ENCODE peak calls at places on chromosomes 3 and 15, in eight cellular contexts. One of them, this sample, is unnamed. For H3K27me3, the result is how much of the 10 kb centered on the place peaks cover.

GRCh38 chr3:101725192-101725889 is 927 bp downstream of the CEP97 start:
- DNase-seq in endothelial cell of umbilical vein: peak
- DNase-seq in right cardiac atrium: peak
- DNase-seq in MM.1S: peak
- DNase-seq in uterus: peak
- DNase-seq in spleen: peak
- DNase-seq in SJSA1: peak
- DNase-seq in neural progenitor cell: peak
- DNase-seq in this sample: no peak

GRCh38 chr3:46087871-46088270 is 60.6 kb upstream of the XCR1 start:
- DNase-seq in right cardiac atrium: no peak
- DNase-seq in endothelial cell of umbilical vein: no peak
- DNase-seq in uterus: no peak
- DNase-seq in spleen: no peak
- DNase-seq in MM.1S: peak
- DNase-seq in neural progenitor cell: no peak
- DNase-seq in SJSA1: peak
- DNase-seq in this sample: no peak

GRCh38 chr3:16061491-16061890 is 113.0 kb upstream of the GALNT15 start:
- DNase-seq in uterus: no peak
- DNase-seq in neural progenitor cell: no peak
- DNase-seq in spleen: no peak
- DNase-seq in MM.1S: no peak
- DNase-seq in endothelial cell of umbilical vein: no peak
- DNase-seq in right cardiac atrium: no peak
- DNase-seq in SJSA1: no peak
- DNase-seq in this sample: no peak

GRCh38 chr15:76967067-76967466 is 27.9 kb upstream of the PSTPIP1 start:
- DNase-seq in MM.1S: no peak
- DNase-seq in endothelial cell of umbilical vein: peak
- DNase-seq in SJSA1: no peak
- DNase-seq in spleen: no peak
- DNase-seq in neural progenitor cell: no peak
- DNase-seq in uterus: no peak
- DNase-seq in right cardiac atrium: no peak
- DNase-seq in this sample: no peak

GRCh38 chr15:36458406-36458805 is 121.0 kb upstream of the CDIN1 start:
- DNase-seq in SJSA1: no peak
- DNase-seq in endothelial cell of umbilical vein: no peak
- DNase-seq in spleen: no peak
- DNase-seq in MM.1S: no peak
- DNase-seq in uterus: no peak
- DNase-seq in right cardiac atrium: no peak
- DNase-seq in neural progenitor cell: no peak
- DNase-seq in this sample: no peak

GRCh38 chr15:74461847-74462511 is 1.0 kb upstream of the UBL7 start:
- DNase-seq in neural progenitor cell: peak
- DNase-seq in right cardiac atrium: no peak
- DNase-seq in uterus: no peak
- DNase-seq in spleen: no peak
- DNase-seq in endothelial cell of umbilical vein: peak
- DNase-seq in SJSA1: no peak
- DNase-seq in MM.1S: no peak
- DNase-seq in this sample: no peak

GRCh38 chr3:160210799-160211221 is 14.4 kb upstream of the C3orf80 start:
- DNase-seq in MM.1S: peak
- DNase-seq in uterus: no peak
- DNase-seq in neural progenitor cell: no peak
- DNase-seq in right cardiac atrium: no peak
- DNase-seq in SJSA1: peak
- DNase-seq in endothelial cell of umbilical vein: peak
- DNase-seq in spleen: no peak
- DNase-seq in this sample: peak

GRCh38 chr3:178513539-178514410 is 22.5 kb upstream of the KCNMB2 start:
- DNase-seq in SJSA1: no peak
- DNase-seq in uterus: no peak
- DNase-seq in MM.1S: peak
- DNase-seq in neural progenitor cell: no peak
- DNase-seq in spleen: no peak
- DNase-seq in endothelial cell of umbilical vein: peak
- DNase-seq in right cardiac atrium: no peak
- DNase-seq in this sample: no peak

GRCh38 chr3:59968510-59968909 is 918.7 kb upstream of the CFAP20DC start:
- DNase-seq in endothelial cell of umbilical vein: no peak
- DNase-seq in right cardiac atrium: no peak
- DNase-seq in spleen: no peak
- DNase-seq in SJSA1: no peak
- DNase-seq in MM.1S: no peak
- DNase-seq in uterus: no peak
- DNase-seq in neural progenitor cell: no peak
- DNase-seq in this sample: no peak

GRCh38 chr3:59970796-59971195 is 921.0 kb upstream of the CFAP20DC start:
- DNase-seq in MM.1S: no peak
- DNase-seq in right cardiac atrium: no peak
- DNase-seq in spleen: no peak
- DNase-seq in SJSA1: no peak
- DNase-seq in endothelial cell of umbilical vein: no peak
- DNase-seq in uterus: no peak
- DNase-seq in neural progenitor cell: no peak
- DNase-seq in this sample: no peak

DNA sequence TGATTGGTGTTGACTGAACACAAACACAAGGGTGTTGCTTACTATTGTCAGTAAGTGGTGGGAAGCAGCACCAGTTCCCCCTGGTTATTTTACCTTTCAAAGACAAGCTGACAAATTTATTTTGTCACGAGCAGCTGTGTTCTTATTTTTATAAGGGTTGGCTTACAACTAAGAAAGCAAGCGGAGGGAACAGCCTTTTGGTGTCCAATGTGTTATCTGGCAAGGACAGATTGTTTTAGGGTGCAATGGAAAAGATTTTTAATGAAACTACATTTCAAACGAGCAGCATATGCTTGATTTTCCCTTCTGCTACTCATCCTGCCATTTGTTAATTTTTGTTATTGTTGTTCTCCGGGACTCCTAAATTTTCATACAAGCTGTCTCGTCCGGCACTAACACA is 920.6 kb upstream of the CFAP20DC start:
- DNase-seq in uterus: no peak
- DNase-seq in endothelial cell of umbilical vein: no peak
- DNase-seq in spleen: no peak
- DNase-seq in SJSA1: no peak
- DNase-seq in neural progenitor cell: no peak
- DNase-seq in right cardiac atrium: no peak
- DNase-seq in MM.1S: no peak
- DNase-seq in this sample: no peak
- H3K27ac ChIP-seq in uterus: no peak
- H3K27ac ChIP-seq in endothelial cell of umbilical vein: no peak
- H3K27ac ChIP-seq in spleen: no peak
- H3K27ac ChIP-seq in SJSA1: no peak
- H3K27ac ChIP-seq in neural progenitor cell: no peak
- H3K27ac ChIP-seq in right cardiac atrium: no peak
- H3K27ac ChIP-seq in MM.1S: no peak
- H3K27ac ChIP-seq in this sample: no peak

DNA sequence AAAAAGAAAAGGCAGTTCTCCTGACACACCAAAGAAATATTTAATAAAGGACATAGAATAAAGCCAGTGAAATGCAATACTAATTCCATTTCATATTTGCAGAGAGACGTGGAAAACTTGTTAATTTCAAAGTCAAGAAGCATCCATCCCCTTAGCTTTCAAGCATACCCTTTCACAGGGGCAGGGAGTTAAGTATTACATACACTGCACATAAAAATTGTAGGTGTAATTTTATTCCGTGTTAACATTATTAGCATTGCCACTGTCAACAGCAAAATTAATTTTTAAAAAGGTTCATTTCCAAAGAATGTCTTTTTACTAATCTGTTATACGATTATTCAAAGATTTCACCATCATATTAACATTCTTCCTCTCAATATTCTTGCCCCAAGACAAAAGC is 518.0 kb downstream of the MECOM start:
- DNase-seq in neural progenitor cell: no peak
- DNase-seq in uterus: no peak
- DNase-seq in right cardiac atrium: no peak
- DNase-seq in endothelial cell of umbilical vein: peak
- DNase-seq in MM.1S: no peak
- DNase-seq in SJSA1: peak
- DNase-seq in spleen: no peak
- DNase-seq in this sample: no peak
- H3K27me3 ChIP-seq in neural progenitor cell: half or more
- H3K27me3 ChIP-seq in uterus: under half
- H3K27me3 ChIP-seq in right cardiac atrium: under half
- H3K27me3 ChIP-seq in endothelial cell of umbilical vein: under half
- H3K27me3 ChIP-seq in MM.1S: under half
- H3K27me3 ChIP-seq in SJSA1: under half
- H3K27me3 ChIP-seq in spleen: under half
- H3K27me3 ChIP-seq in this sample: half or more

DNA sequence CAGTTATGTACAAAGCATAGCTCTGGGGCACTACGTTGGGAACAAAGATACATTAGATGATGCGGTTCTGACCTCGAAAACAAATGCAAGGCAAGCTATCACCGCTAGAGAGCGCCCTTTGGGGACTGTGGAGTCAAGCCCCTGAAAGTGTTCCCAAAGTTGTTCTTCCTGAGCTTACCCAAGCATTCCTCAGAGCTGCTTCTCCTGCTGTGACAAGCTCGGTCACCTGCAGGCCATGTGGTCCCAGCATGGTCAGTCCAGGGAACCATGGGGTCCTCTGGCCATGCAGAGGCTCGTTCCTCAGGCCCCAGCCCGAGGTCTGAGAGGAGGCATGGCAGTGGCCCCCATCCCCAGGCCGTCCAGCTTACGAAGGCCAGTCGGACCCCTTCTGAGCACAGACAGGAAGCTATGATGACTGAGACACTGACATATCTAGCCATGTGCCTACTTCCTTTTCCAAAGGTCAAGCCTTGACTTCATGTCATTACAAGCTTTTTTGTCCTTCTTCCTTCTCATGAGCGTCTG is 79.5 kb downstream of the ATP10A start:
- DNase-seq in right cardiac atrium: no peak
- DNase-seq in SJSA1: peak
- DNase-seq in uterus: no peak
- DNase-seq in neural progenitor cell: peak
- DNase-seq in spleen: no peak
- DNase-seq in MM.1S: no peak
- DNase-seq in endothelial cell of umbilical vein: no peak
- DNase-seq in this sample: no peak
- H3K27ac ChIP-seq in right cardiac atrium: no peak
- H3K27ac ChIP-seq in SJSA1: peak
- H3K27ac ChIP-seq in uterus: no peak
- H3K27ac ChIP-seq in neural progenitor cell: no peak
- H3K27ac ChIP-seq in spleen: no peak
- H3K27ac ChIP-seq in MM.1S: no peak
- H3K27ac ChIP-seq in endothelial cell of umbilical vein: no peak
- H3K27ac ChIP-seq in this sample: no peak

GRCh38 chr3:37882711-37883110 is 21.0 kb downstream of the CTDSPL start:
- DNase-seq in spleen: no peak
- DNase-seq in neural progenitor cell: no peak
- DNase-seq in SJSA1: no peak
- DNase-seq in endothelial cell of umbilical vein: no peak
- DNase-seq in right cardiac atrium: no peak
- DNase-seq in uterus: no peak
- DNase-seq in MM.1S: no peak
- DNase-seq in this sample: no peak
- H3K27me3 ChIP-seq in spleen: under half
- H3K27me3 ChIP-seq in neural progenitor cell: under half
- H3K27me3 ChIP-seq in SJSA1: under half
- H3K27me3 ChIP-seq in endothelial cell of umbilical vein: under half
- H3K27me3 ChIP-seq in right cardiac atrium: under half
- H3K27me3 ChIP-seq in uterus: under half
- H3K27me3 ChIP-seq in MM.1S: under half
- H3K27me3 ChIP-seq in this sample: under half

GRCh38 chr3:57063027-57063426 is 2.6 kb downstream of the SPATA12 start:
- DNase-seq in neural progenitor cell: no peak
- DNase-seq in endothelial cell of umbilical vein: no peak
- DNase-seq in right cardiac atrium: no peak
- DNase-seq in uterus: no peak
- DNase-seq in MM.1S: no peak
- DNase-seq in SJSA1: no peak
- DNase-seq in spleen: no peak
- DNase-seq in this sample: no peak

GRCh38 chr3:57061556-57061955 is 1.1 kb downstream of the SPATA12 start:
- DNase-seq in uterus: no peak
- DNase-seq in spleen: no peak
- DNase-seq in endothelial cell of umbilical vein: no peak
- DNase-seq in MM.1S: no peak
- DNase-seq in neural progenitor cell: no peak
- DNase-seq in right cardiac atrium: no peak
- DNase-seq in SJSA1: no peak
- DNase-seq in this sample: no peak

GRCh38 chr3:57060089-57060829 is at the start of gene SPATA12:
- DNase-seq in spleen: no peak
- DNase-seq in MM.1S: no peak
- DNase-seq in SJSA1: peak
- DNase-seq in uterus: peak
- DNase-seq in endothelial cell of umbilical vein: peak
- DNase-seq in right cardiac atrium: peak
- DNase-seq in neural progenitor cell: peak
- DNase-seq in this sample: peak

GRCh38 chr3:57064615-57065014 is 4.2 kb downstream of the SPATA12 start:
- DNase-seq in spleen: no peak
- DNase-seq in right cardiac atrium: no peak
- DNase-seq in uterus: no peak
- DNase-seq in MM.1S: no peak
- DNase-seq in SJSA1: no peak
- DNase-seq in neural progenitor cell: no peak
- DNase-seq in endothelial cell of umbilical vein: no peak
- DNase-seq in this sample: no peak

DNA sequence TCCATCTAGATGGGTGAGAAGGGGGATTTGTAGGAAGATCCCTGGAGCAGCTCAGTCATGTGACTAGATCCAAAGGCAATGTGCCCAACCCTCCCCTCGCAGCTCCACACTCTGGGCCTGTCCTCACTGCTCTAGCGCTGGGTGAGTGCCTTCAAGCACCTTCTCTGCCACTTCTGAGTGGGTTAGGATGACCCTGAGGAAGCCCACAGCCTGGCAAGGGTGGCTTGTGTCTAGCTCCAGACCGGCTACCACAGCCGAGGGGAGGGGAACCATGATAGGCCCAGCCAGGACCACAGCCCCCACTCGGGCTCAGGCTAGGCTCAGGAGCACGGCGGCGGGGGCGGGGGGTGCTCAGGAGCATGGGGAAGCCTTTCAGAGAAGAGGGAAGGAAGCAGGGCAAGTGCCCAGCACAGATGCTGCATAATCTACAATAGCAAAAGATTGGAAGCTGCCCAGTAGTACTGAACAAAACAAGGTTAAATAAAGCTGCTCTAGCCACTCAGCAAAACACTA is 1.7 kb downstream of the SPATA12 start:
- DNase-seq in uterus: no peak
- DNase-seq in MM.1S: no peak
- DNase-seq in SJSA1: no peak
- DNase-seq in right cardiac atrium: no peak
- DNase-seq in neural progenitor cell: peak
- DNase-seq in spleen: no peak
- DNase-seq in endothelial cell of umbilical vein: peak
- DNase-seq in this sample: no peak
- H3K27ac ChIP-seq in uterus: peak
- H3K27ac ChIP-seq in MM.1S: no peak
- H3K27ac ChIP-seq in SJSA1: no peak
- H3K27ac ChIP-seq in right cardiac atrium: no peak
- H3K27ac ChIP-seq in neural progenitor cell: no peak
- H3K27ac ChIP-seq in spleen: no peak
- H3K27ac ChIP-seq in endothelial cell of umbilical vein: peak
- H3K27ac ChIP-seq in this sample: peak